ENCODE peak calls at places on chromosomes 2 and 18, in eight cellular contexts. N, B, A, X, W, D, V and I are unnamed samples.

GRCh38 chr18:57930476-57930875 is 113.5 kb upstream of the NEDD4L start:
- DNase-seq in N (no peak), B (no peak), A (peak), X (no peak), W (no peak), D (no peak), V (no peak), I (no peak)

GRCh38 chr2:146527166-146527565 is 1317.7 kb upstream of the ACVR2A start:
- DNase-seq in N (no peak), B (peak), A (no peak), X (no peak), W (no peak), D (no peak), V (no peak), I (peak)

GRCh38 chr18:49630246-49630699 is 68.4 kb downstream of the LIPG start:
- DNase-seq in N (peak), B (no peak), A (no peak), X (no peak), W (no peak), D (no peak), V (no peak), I (no peak)

GRCh38 chr2:44060990-44061389 is 65.2 kb upstream of the LRPPRC start:
- DNase-seq in N (no peak), B (no peak), A (no peak), X (no peak), W (no peak), D (no peak), V (no peak), I (no peak)

GRCh38 chr18:37452697-37453385 is 112.8 kb downstream of the CELF4 start:
- DNase-seq in N (peak), B (peak), A (peak), X (peak), W (no peak), D (peak), V (no peak), I (peak)

GRCh38 chr18:36633961-36634412 is 194.8 kb downstream of the TPGS2 start:
- DNase-seq in N (no peak), B (no peak), A (no peak), X (no peak), W (no peak), D (peak), V (no peak), I (peak)

GRCh38 chr18:28045176-28045810 is 131.6 kb downstream of the CDH2 start:
- DNase-seq in N (peak), B (peak), A (peak), X (no peak), W (no peak), D (no peak), V (no peak), I (peak)

GRCh38 chr2:96772903-96773675 is 12.4 kb downstream of the CNNM4 start:
- DNase-seq in N (no peak), B (no peak), A (no peak), X (no peak), W (no peak), D (no peak), V (no peak), I (no peak)

GRCh38 chr18:67500512-67500911 is 16.0 kb downstream of the DSEL start:
- DNase-seq in N (no peak), B (no peak), A (no peak), X (no peak), W (no peak), D (no peak), V (no peak), I (no peak)

GRCh38 chr18:21489119-21489750 is 111.3 kb downstream of the ESCO1 start:
- DNase-seq in N (peak), B (peak), A (no peak), X (no peak), W (peak), D (peak), V (peak), I (peak)

GRCh38 chr2:137115081-137115713 is 349.9 kb downstream of the THSD7B start:
- DNase-seq in N (no peak), B (peak), A (no peak), X (no peak), W (no peak), D (no peak), V (no peak), I (peak)

GRCh38 chr2:188322569-188323531 is 31.2 kb downstream of the GULP1 start:
- DNase-seq in N (peak), B (peak), A (no peak), X (no peak), W (no peak), D (no peak), V (no peak), I (peak)

GRCh38 chr2:230226090-230226551 is 585 bp downstream of the SP140 start:
- DNase-seq in N (no peak), B (no peak), A (no peak), X (no peak), W (peak), D (no peak), V (no peak), I (no peak)

GRCh38 chr2:20838016-20838415 is 15.1 kb upstream of the LDAH start:
- DNase-seq in N (no peak), B (no peak), A (no peak), X (no peak), W (no peak), D (no peak), V (no peak), I (no peak)

GRCh38 chr2:171287036-171287435 is 126.3 kb upstream of the TLK1 start:
- DNase-seq in N (no peak), B (no peak), A (no peak), X (no peak), W (no peak), D (no peak), V (no peak), I (peak)

GRCh38 chr2:222307978-222308479 is 9.2 kb upstream of the PAX3 start:
- DNase-seq in N (no peak), B (no peak), A (no peak), X (no peak), W (no peak), D (no peak), V (no peak), I (no peak)

GRCh38 chr2:62071760-62072680 is 123.9 kb upstream of the B3GNT2 start:
- DNase-seq in N (no peak), B (no peak), A (no peak), X (no peak), W (no peak), D (no peak), V (no peak), I (no peak)

GRCh38 chr2:95728878-95729511 is 137.2 kb downstream of the TRIM43 start:
- DNase-seq in N (no peak), B (peak), A (no peak), X (peak), W (peak), D (peak), V (peak), I (peak)

GRCh38 chr2:15302154-15302553 is 259.0 kb downstream of the NBAS start:
- DNase-seq in N (no peak), B (peak), A (no peak), X (no peak), W (no peak), D (no peak), V (no peak), I (peak)

GRCh38 chr2:213991454-213992108 is 419.3 kb upstream of the VWC2L start:
- DNase-seq in N (no peak), B (peak), A (no peak), X (no peak), W (no peak), D (no peak), V (no peak), I (no peak)

GRCh38 chr2:167966367-167966766 is 281.0 kb downstream of the STK39 start:
- DNase-seq in N (no peak), B (no peak), A (no peak), X (no peak), W (no peak), D (no peak), V (no peak), I (no peak)

GRCh38 chr18:12060182-12060870 is 33.3 kb upstream of the ANKRD62 start:
- DNase-seq in N (no peak), B (peak), A (no peak), X (no peak), W (no peak), D (peak), V (no peak), I (no peak)

GRCh38 chr2:9758741-9759140 is 84.5 kb upstream of the TAF1B start:
- DNase-seq in N (no peak), B (no peak), A (peak), X (no peak), W (no peak), D (no peak), V (no peak), I (no peak)

GRCh38 chr18:8538935-8539334 is 70.3 kb upstream of the RAB12 start:
- DNase-seq in N (no peak), B (no peak), A (no peak), X (no peak), W (no peak), D (no peak), V (no peak), I (no peak)

GRCh38 chr2:74281141-74281540 is 62.1 kb downstream of the SLC4A5 start:
- DNase-seq in N (no peak), B (no peak), A (no peak), X (no peak), W (no peak), D (no peak), V (no peak), I (no peak)

GRCh38 chr2:47029737-47030524 is 114.3 kb upstream of the MCFD2 start:
- DNase-seq in N (peak), B (peak), A (no peak), X (no peak), W (no peak), D (peak), V (no peak), I (peak)

GRCh38 chr2:207163815-207164747 is 1.7 kb downstream of the KLF7 start:
- DNase-seq in N (peak), B (peak), A (no peak), X (peak), W (peak), D (peak), V (peak), I (peak)